ENCODE peak calls at places on chromosomes 11 and 22, in nine cellular contexts. R, F, V, M, A, T, P, O and W are unnamed samples.

GRCh38 chr11:129278586-129279319 is 86.6 kb upstream of the ARHGAP32 start:
- DNase-seq in R (peak; percentile 33), F (no peak), V (no peak), M (no peak), A (peak; percentile 77), T (no peak), P (no peak), O (no peak), W (no peak)

GRCh38 chr11:107054391-107054790 is 36.1 kb upstream of the GUCY1A2 start:
- DNase-seq in R (no peak), F (no peak), V (no peak), M (no peak), A (no peak), T (no peak), P (no peak), O (no peak), W (no peak)

GRCh38 chr11:76659672-76660532 is 10.6 kb downstream of the LRRC32 start:
- DNase-seq in R (no peak), F (no peak), V (no peak), M (no peak), A (no peak), T (no peak), P (no peak), O (no peak), W (no peak)

GRCh38 chr11:103534959-103535358 is 425.7 kb downstream of the DYNC2H1 start:
- DNase-seq in R (no peak), F (no peak), V (no peak), M (no peak), A (no peak), T (no peak), P (no peak), O (no peak), W (no peak)

GRCh38 chr11:65574963-65575567 is 788 bp upstream of the EHBP1L1 start:
- DNase-seq in R (peak; percentile 43), F (peak; percentile 92), V (no peak), M (no peak), A (no peak), T (no peak), P (no peak), O (no peak), W (no peak)

GRCh38 chr11:36160115-36160514 is 129.1 kb downstream of the COMMD9 start:
- DNase-seq in R (no peak), F (no peak), V (no peak), M (no peak), A (no peak), T (no peak), P (no peak), O (no peak), W (no peak)

GRCh38 chr11:46855167-46855566 is 9.1 kb upstream of the CKAP5 start:
- DNase-seq in R (no peak), F (no peak), V (peak; percentile 32), M (no peak), A (no peak), T (no peak), P (no peak), O (no peak), W (no peak)

GRCh38 chr11:495537-495931 is 11.5 kb downstream of the RNH1 start:
- DNase-seq in R (no peak), F (no peak), V (no peak), M (no peak), A (no peak), T (no peak), P (no peak), O (no peak), W (no peak)

GRCh38 chr11:42311504-42311903 is 852.1 kb upstream of the LRRC4C start:
- DNase-seq in R (no peak), F (no peak), V (no peak), M (no peak), A (no peak), T (peak; percentile 5), P (no peak), O (no peak), W (no peak)

GRCh38 chr11:94511932-94512781 is at the start of gene C11orf97:
- DNase-seq in R (peak; percentile 91), F (peak; percentile 44), V (peak; percentile 35), M (no peak), A (peak; percentile 82), T (no peak), P (no peak), O (peak; percentile 8), W (no peak)

GRCh38 chr22:50270302-50271010 is at the start of gene MAPK11:
- DNase-seq in R (peak; percentile 92), F (peak; percentile 79), V (peak; percentile 47), M (no peak), A (peak; percentile 85), T (no peak), P (no peak), O (no peak), W (no peak)

GRCh38 chr22:50262460-50262911 is 1.0 kb upstream of the MAPK12 start:
- DNase-seq in R (no peak), F (peak; percentile 77), V (peak; percentile 28), M (no peak), A (no peak), T (no peak), P (no peak), O (no peak), W (no peak)

GRCh38 chr11:43360361-43361032 is 1.8 kb downstream of the TTC17 start:
- DNase-seq in R (no peak), F (peak; percentile 58), V (peak; percentile 13), M (no peak), A (no peak), T (no peak), P (no peak), O (no peak), W (no peak)

GRCh38 chr11:112882494-112883381 is 78.5 kb upstream of the NCAM1 start:
- DNase-seq in R (no peak), F (no peak), V (no peak), M (no peak), A (peak; percentile 70), T (no peak), P (no peak), O (no peak), W (no peak)

GRCh38 chr11:57116654-57117053 is 65.1 kb upstream of the LRRC55 start:
- DNase-seq in R (peak; percentile 74), F (peak; percentile 78), V (peak; percentile 25), M (peak; percentile 19), A (peak; percentile 28), T (no peak), P (no peak), O (peak; percentile 13), W (peak; percentile 8)

GRCh38 chr11:2703487-2704141 is 3.8 kb upstream of the KCNQ1OT1 start:
- DNase-seq in R (peak; percentile 34), F (no peak), V (no peak), M (no peak), A (no peak), T (no peak), P (no peak), O (no peak), W (no peak)

GRCh38 chr11:103894034-103894433 is 142.4 kb upstream of the DDI1 start:
- DNase-seq in R (no peak), F (no peak), V (no peak), M (no peak), A (no peak), T (no peak), P (no peak), O (no peak), W (no peak)

GRCh38 chr11:67606477-67607295 is at the start of gene NDUFV1:
- DNase-seq in R (peak; percentile 99), F (peak; percentile 98), V (peak; percentile 90), M (peak; percentile 85), A (peak; percentile 98), T (peak; percentile 89), P (peak; percentile 76), O (peak; percentile 69), W (peak; percentile 72)

GRCh38 chr22:24319451-24319850 is 48.8 kb downstream of the SPECC1L start:
- DNase-seq in R (no peak), F (no peak), V (no peak), M (no peak), A (no peak), T (no peak), P (no peak), O (no peak), W (no peak)

GRCh38 chr11:121035169-121035755 is 11.4 kb downstream of the TBCEL start:
- DNase-seq in R (no peak), F (no peak), V (no peak), M (no peak), A (no peak), T (no peak), P (no peak), O (no peak), W (no peak)

GRCh38 chr11:121038642-121039409 is 14.9 kb downstream of the TBCEL start:
- DNase-seq in R (no peak), F (no peak), V (peak; percentile 51), M (no peak), A (no peak), T (no peak), P (no peak), O (no peak), W (no peak)

GRCh38 chr11:121033635-121034034 is 9.7 kb downstream of the TBCEL start:
- DNase-seq in R (no peak), F (no peak), V (no peak), M (no peak), A (no peak), T (no peak), P (no peak), O (no peak), W (no peak)

GRCh38 chr11:121036981-121037380 is 13.1 kb downstream of the TBCEL start:
- DNase-seq in R (no peak), F (no peak), V (no peak), M (no peak), A (no peak), T (no peak), P (no peak), O (no peak), W (no peak)

GRCh38 chr11:121035823-121036222 is 11.9 kb downstream of the TBCEL start:
- DNase-seq in R (no peak), F (no peak), V (no peak), M (no peak), A (no peak), T (no peak), P (peak; percentile 28), O (no peak), W (no peak)
- TF ChIP-seq REST in R (no peak), F (no peak), V (no peak), M (no peak), A (no peak), T (no peak), P (no peak), O (no peak), W (no peak)

GRCh38 chr11:114171257-114172054 is 111.9 kb downstream of the ZBTB16 start:
- DNase-seq in R (no peak), F (no peak), V (peak; percentile 10), M (no peak), A (no peak), T (no peak), P (no peak), O (no peak), W (no peak)
- TF ChIP-seq REST in R (no peak), F (no peak), V (no peak), M (no peak), A (no peak), T (no peak), P (no peak), O (no peak), W (no peak)

GRCh38 chr22:17398159-17398558 is 28.9 kb downstream of the CECR2 start:
- DNase-seq in R (no peak), F (no peak), V (no peak), M (no peak), A (no peak), T (no peak), P (no peak), O (no peak), W (no peak)
- TF ChIP-seq REST in R (no peak), F (no peak), V (no peak), M (no peak), A (no peak), T (no peak), P (no peak), O (no peak), W (no peak)

GRCh38 chr22:26983311-26983710 is 325.9 kb downstream of the MIAT start:
- DNase-seq in R (no peak), F (no peak), V (no peak), M (no peak), A (no peak), T (no peak), P (no peak), O (no peak), W (no peak)
- TF ChIP-seq REST in R (no peak), F (no peak), V (no peak), M (no peak), A (no peak), T (no peak), P (no peak), O (no peak), W (no peak)